ENCODE peak calls at places on chromosomes 1 and 21, in five cellular contexts. Y is amniotic stem cell, P is NCI-H1436, B is NCI-H1092, A is H54. D is an unnamed sample.

GRCh38 chr1:78440381-78440793 is 50.4 kb upstream of the PTGFR start:
- DNase-seq in B (no peak), P (no peak), A (peak), Y (no peak), D (peak)

GRCh38 chr1:16420719-16421118 is 16.5 kb downstream of the SPATA21 start:
- DNase-seq in A (no peak), P (no peak), Y (no peak), B (no peak), D (no peak)

GRCh38 chr1:28064064-28064463 is 24.3 kb downstream of the EYA3 start:
- DNase-seq in Y (peak), B (no peak), A (no peak), P (no peak), D (no peak)

GRCh38 chr1:193104496-193104905 is 713 bp downstream of the GLRX2 start:
- DNase-seq in P (no peak), B (peak), Y (peak), A (peak), D (no peak)

GRCh38 chr1:202462342-202463076 is 114.0 kb downstream of the PPP1R12B start:
- DNase-seq in P (no peak), B (no peak), Y (no peak), A (no peak), D (no peak)

GRCh38 chr1:78726686-78727085 is 77.1 kb downstream of the IFI44 start:
- DNase-seq in B (no peak), Y (no peak), P (no peak), A (no peak), D (no peak)

GRCh38 chr1:163897401-163898169 is 575.8 kb downstream of the NUF2 start:
- DNase-seq in A (no peak), B (no peak), P (no peak), Y (peak), D (no peak)

GRCh38 chr1:201025571-201026002 is 2.1 kb upstream of the KIF21B start:
- DNase-seq in Y (no peak), B (no peak), P (no peak), A (peak), D (no peak)

GRCh38 chr1:183043872-183044859 is 20.9 kb downstream of the LAMC1 start:
- DNase-seq in Y (peak), P (no peak), A (no peak), B (no peak), D (no peak)

GRCh38 chr21:38284221-38284620 is 27.4 kb downstream of the KCNJ15 start:
- DNase-seq in P (no peak), A (no peak), Y (no peak), B (no peak), D (no peak)

GRCh38 chr1:90132306-90132705 is 137.4 kb downstream of the ZNF326 start:
- DNase-seq in B (no peak), P (no peak), A (no peak), Y (no peak), D (no peak)

GRCh38 chr1:18009729-18010075 is 97.9 kb upstream of the IGSF21 start:
- DNase-seq in B (no peak), A (no peak), Y (no peak), P (no peak), D (no peak)

GRCh38 chr1:155911156-155912055 is at the start of gene RIT1:
- DNase-seq in P (peak), A (peak), Y (peak), B (peak), D (peak)

GRCh38 chr21:45517249-45518065 is 24.8 kb downstream of the SLC19A1 start:
- DNase-seq in A (no peak), P (no peak), B (no peak), Y (no peak), D (no peak)

GRCh38 chr1:201136696-201137392 is 9.9 kb upstream of the ASCL5 start:
- DNase-seq in Y (no peak), A (no peak), B (no peak), P (no peak), D (no peak)

GRCh38 chr1:228363686-228364067 is 43.0 kb downstream of the TRIM11 start:
- DNase-seq in P (no peak), Y (no peak), A (no peak), B (no peak), D (no peak)

GRCh38 chr1:102726417-102726816 is 381.9 kb downstream of the COL11A1 start:
- DNase-seq in Y (no peak), A (no peak), B (no peak), P (no peak), D (no peak)

GRCh38 chr1:185850366-185850765 is 116.2 kb downstream of the HMCN1 start:
- DNase-seq in P (no peak), B (no peak), Y (peak), A (no peak), D (no peak)

GRCh38 chr1:29398431-29398830 is 162.1 kb downstream of the PTPRU start:
- DNase-seq in P (no peak), A (no peak), Y (no peak), B (no peak), D (no peak)

GRCh38 chr1:20601123-20601825 is 12.4 kb downstream of the CDA start:
- DNase-seq in A (no peak), B (no peak), Y (no peak), P (no peak), D (no peak)

GRCh38 chr21:37257967-37258877 is 8.9 kb downstream of the VPS26C start:
- DNase-seq in P (peak), B (peak), Y (no peak), A (peak), D (no peak)

GRCh38 chr21:17612565-17613241 is at the start of gene BTG3:
- DNase-seq in Y (peak), P (peak), A (peak), B (peak), D (peak)

GRCh38 chr1:222815367-222815765 is 527 bp downstream of the DISP1 start:
- DNase-seq in P (peak), A (no peak), Y (no peak), B (no peak), D (peak)

GRCh38 chr1:240516069-240516468 is 95.9 kb downstream of the GREM2 start:
- DNase-seq in B (no peak), P (no peak), A (no peak), Y (no peak), D (no peak)

GRCh38 chr1:113226118-113226517 is 153.1 kb downstream of the LRIG2 start:
- DNase-seq in P (no peak), Y (no peak), B (no peak), A (no peak), D (no peak)

GRCh38 chr1:58908539-58909161 is 124.8 kb upstream of the JUN start:
- DNase-seq in B (no peak), A (no peak), Y (no peak), P (no peak), D (no peak)

GRCh38 chr1:246297314-246298273 is 209.5 kb downstream of the SMYD3 start:
- DNase-seq in B (no peak), P (no peak), Y (no peak), A (no peak), D (no peak)

GRCh38 chr1:232381676-232382075 is 248.3 kb downstream of the SIPA1L2 start:
- DNase-seq in P (no peak), Y (no peak), A (no peak), B (no peak), D (no peak)

D was measured in T1000.